ENCODE peak calls at places on chromosomes 3 and 15, in four cellular contexts. T is activated T-cell treated with anti-CD3 and anti-CD28 coated beads, Interleukin-2, amount 50 U/mL, for 1 hour; P is NCI-H460; H is lower leg skin. V is an unnamed sample.

GRCh38 chr3:130384547-130384946 is 39.1 kb downstream of the COL6A5 start:
- DNase-seq in T (no peak), P (no peak), H (no peak), V (no peak)

GRCh38 chr3:142676151-142676550 is 47.7 kb upstream of the TRPC1 start:
- DNase-seq in T (no peak), P (no peak), H (no peak), V (no peak)

GRCh38 chr3:53226841-53227407 is 28.9 kb downstream of the TKT start:
- DNase-seq in T (no peak), P (no peak), H (no peak), V (no peak)

GRCh38 chr3:46845397-46845859 is 17.8 kb downstream of the MYL3 start:
- DNase-seq in T (no peak), P (no peak), H (peak), V (no peak)

GRCh38 chr3:126340081-126340511 is 17.1 kb downstream of the KLF15 start:
- DNase-seq in T (peak), P (no peak), H (peak), V (no peak)

GRCh38 chr15:71199384-71200351 is 84.4 kb downstream of the THSD4 start:
- DNase-seq in T (no peak), P (no peak), H (peak), V (no peak)

GRCh38 chr3:16825617-16826204 is 59.0 kb upstream of the PLCL2 start:
- DNase-seq in T (no peak), P (no peak), H (no peak), V (no peak)

GRCh38 chr3:42495393-42495792 is 7.0 kb upstream of the VIPR1 start:
- DNase-seq in T (no peak), P (no peak), H (no peak), V (no peak)

GRCh38 chr15:37483779-37484178 is 383.4 kb upstream of the MEIS2 start:
- DNase-seq in T (no peak), P (no peak), H (no peak), V (no peak)

GRCh38 chr15:24075420-24076089 is 388.4 kb upstream of the NDN start:
- DNase-seq in T (no peak), P (no peak), H (no peak), V (no peak)

GRCh38 chr15:90360746-90361145 is 8.7 kb downstream of the ZNF774 start:
- DNase-seq in T (no peak), P (no peak), H (no peak), V (no peak)

GRCh38 chr15:77819271-77819806 is 186.6 kb upstream of the LINGO1 start:
- DNase-seq in T (no peak), P (no peak), H (no peak), V (no peak)

GRCh38 chr3:197216169-197216860 is 82.1 kb downstream of the DLG1 start:
- DNase-seq in T (no peak), P (no peak), H (no peak), V (no peak)

GRCh38 chr3:45553469-45553974 is 41.0 kb upstream of the LIMD1 start:
- DNase-seq in T (no peak), P (no peak), H (peak), V (no peak)

GRCh38 chr15:81783586-81783985 is 262.2 kb downstream of the MEX3B start:
- DNase-seq in T (no peak), P (no peak), H (no peak), V (no peak)

GRCh38 chr3:46558184-46559029 is 7.7 kb downstream of the LRRC2 start:
- DNase-seq in T (peak), P (peak), H (peak), V (no peak)

GRCh38 chr15:45391746-45392711 is 13.7 kb upstream of the GATM start:
- DNase-seq in T (no peak), P (no peak), H (no peak), V (no peak)

GRCh38 chr3:130894873-130895330 is 1.0 kb downstream of the ATP2C1 start:
- DNase-seq in T (no peak), P (no peak), H (no peak), V (no peak)

GRCh38 chr15:79380755-79381499 is 51.2 kb upstream of the MINAR1 start:
- DNase-seq in T (peak), P (peak), H (peak), V (peak)